ENCODE peak calls at places on chromosomes 1 and 21, in six cellular contexts. E is Calu3, O is astrocyte of the spinal cord, Z is WTC11, P is progenitor cell of endocrine pancreas, R is lower lobe of right lung. W is an unnamed sample.

GRCh38 chr1:66599899-66600737 is 66.2 kb downstream of the SGIP1 start:
- DNase-seq in E (no peak), O (no peak), Z (no peak), P (no peak), R (no peak), W (no peak)

GRCh38 chr1:38360807-38361206 is 314.2 kb upstream of the POU3F1 start:
- DNase-seq in E (no peak), O (no peak), Z (peak), P (no peak), R (no peak), W (no peak)

GRCh38 chr1:66938618-66939017 is 13.8 kb downstream of the MIER1 start:
- DNase-seq in E (no peak), O (peak), Z (no peak), P (no peak), R (no peak), W (no peak)

GRCh38 chr1:17611991-17612390 is 72.5 kb downstream of the ARHGEF10L start:
- DNase-seq in E (no peak), O (peak), Z (no peak), P (no peak), R (no peak), W (no peak)

GRCh38 chr1:156461781-156462647 is 38.6 kb downstream of the MEF2D start:
- DNase-seq in E (no peak), O (no peak), Z (no peak), P (no peak), R (no peak), W (no peak)

GRCh38 chr1:24438423-24438901 is 22.9 kb downstream of the NIPAL3 start:
- DNase-seq in E (no peak), O (peak), Z (no peak), P (no peak), R (no peak), W (no peak)

GRCh38 chr21:33975548-33976081 is 60.0 kb upstream of the ATP5PO start:
- DNase-seq in E (peak), O (peak), Z (no peak), P (no peak), R (no peak), W (no peak)

GRCh38 chr1:247487057-247487456 is 29.2 kb upstream of the OR2B11 start:
- DNase-seq in E (peak), O (peak), Z (no peak), P (no peak), R (no peak), W (no peak)

GRCh38 chr21:45972716-45973474 is 8.7 kb upstream of the COL6A1 start:
- DNase-seq in E (no peak), O (peak), Z (no peak), P (no peak), R (peak), W (peak)

GRCh38 chr1:84350550-84350949 is 47.7 kb upstream of the DNASE2B start:
- DNase-seq in E (no peak), O (no peak), Z (no peak), P (no peak), R (no peak), W (no peak)

GRCh38 chr1:112304151-112304550 is 91.9 kb upstream of the CTTNBP2NL start:
- DNase-seq in E (no peak), O (no peak), Z (no peak), P (no peak), R (no peak), W (no peak)

GRCh38 chr1:206907304-206907991 is 10.2 kb downstream of the IL24 start:
- DNase-seq in E (peak), O (no peak), Z (peak), P (no peak), R (no peak), W (peak)

GRCh38 chr1:229480500-229480899 is 27.6 kb downstream of the NUP133 start:
- DNase-seq in E (no peak), O (no peak), Z (no peak), P (no peak), R (no peak), W (no peak)

GRCh38 chr1:188479146-188479545 is 1650.4 kb downstream of the PLA2G4A start:
- DNase-seq in E (no peak), O (peak), Z (no peak), P (no peak), R (no peak), W (no peak)

GRCh38 chr1:63718464-63719075 is 55.2 kb upstream of the ROR1 start:
- DNase-seq in E (no peak), O (no peak), Z (no peak), P (no peak), R (no peak), W (no peak)

GRCh38 chr1:115196291-115196690 is 107.0 kb upstream of the TSPAN2 start:
- DNase-seq in E (no peak), O (no peak), Z (no peak), P (no peak), R (no peak), W (no peak)

GRCh38 chr1:168170552-168171508 is 7.9 kb upstream of the TIPRL start:
- DNase-seq in E (no peak), O (no peak), Z (no peak), P (no peak), R (no peak), W (no peak)

GRCh38 chr1:64122588-64122987 is 80.8 kb upstream of the UBE2U start:
- DNase-seq in E (no peak), O (no peak), Z (no peak), P (no peak), R (no peak), W (no peak)

GRCh38 chr1:39081266-39082139 is 55.4 kb downstream of the NDUFS5 start:
- DNase-seq in E (peak), O (no peak), Z (peak), P (peak), R (peak), W (no peak)

GRCh38 chr1:226712779-226713420 is 26.2 kb downstream of the ITPKB start:
- DNase-seq in E (no peak), O (no peak), Z (no peak), P (no peak), R (no peak), W (no peak)

GRCh38 chr1:190615818-190616217 is 138.2 kb upstream of the BRINP3 start:
- DNase-seq in E (no peak), O (no peak), Z (peak), P (no peak), R (no peak), W (no peak)
- TF ChIP-seq CTCF in E (no peak), O (no peak), Z (no peak), P (no peak), R (no peak), W (no peak)

GRCh38 chr1:150429805-150430204 is 57.4 kb upstream of the TARS2 start:
- DNase-seq in E (no peak), O (no peak), Z (no peak), P (no peak), R (no peak), W (no peak)
- TF ChIP-seq CTCF in E (peak), O (peak), Z (no peak), P (no peak), R (peak), W (no peak)

GRCh38 chr1:14735861-14736260 is 137.4 kb downstream of the KAZN start:
- DNase-seq in E (no peak), O (no peak), Z (no peak), P (no peak), R (no peak), W (no peak)
- TF ChIP-seq CTCF in E (no peak), O (no peak), Z (no peak), P (no peak), R (no peak), W (no peak)

GRCh38 chr1:33921281-33921680 is 57.4 kb downstream of the HMGB4 start:
- DNase-seq in E (no peak), O (no peak), Z (no peak), P (no peak), R (no peak), W (no peak)

GRCh38 chr1:33916786-33917185 is 52.9 kb downstream of the HMGB4 start:
- DNase-seq in E (no peak), O (no peak), Z (no peak), P (no peak), R (no peak), W (no peak)

GRCh38 chr1:33914531-33914930 is 50.7 kb downstream of the HMGB4 start:
- DNase-seq in E (no peak), O (no peak), Z (no peak), P (no peak), R (no peak), W (no peak)

GRCh38 chr1:33918368-33918767 is 54.5 kb downstream of the HMGB4 start:
- DNase-seq in E (no peak), O (peak), Z (no peak), P (no peak), R (no peak), W (no peak)
- TF ChIP-seq CTCF in E (no peak), O (no peak), Z (no peak), P (no peak), R (no peak), W (no peak)

GRCh38 chr1:175434268-175434860 is 241.8 kb upstream of the KIAA0040 start:
- DNase-seq in E (no peak), O (no peak), Z (peak), P (no peak), R (no peak), W (no peak)
- TF ChIP-seq CTCF in E (peak), O (no peak), Z (peak), P (peak), R (peak), W (no peak)

GRCh38 chr1:150192012-150192411 is 42.3 kb downstream of the PLEKHO1 start:
- DNase-seq in E (no peak), O (peak), Z (no peak), P (no peak), R (no peak), W (no peak)

GRCh38 chr1:150186789-150187559 is 37.3 kb downstream of the PLEKHO1 start:
- DNase-seq in E (peak), O (peak), Z (no peak), P (no peak), R (no peak), W (no peak)

GRCh38 chr1:150185481-150185880 is 35.8 kb downstream of the PLEKHO1 start:
- DNase-seq in E (no peak), O (no peak), Z (no peak), P (no peak), R (no peak), W (no peak)

GRCh38 chr1:150182233-150182632 is 32.5 kb downstream of the PLEKHO1 start:
- DNase-seq in E (no peak), O (no peak), Z (no peak), P (no peak), R (no peak), W (no peak)

DNA sequence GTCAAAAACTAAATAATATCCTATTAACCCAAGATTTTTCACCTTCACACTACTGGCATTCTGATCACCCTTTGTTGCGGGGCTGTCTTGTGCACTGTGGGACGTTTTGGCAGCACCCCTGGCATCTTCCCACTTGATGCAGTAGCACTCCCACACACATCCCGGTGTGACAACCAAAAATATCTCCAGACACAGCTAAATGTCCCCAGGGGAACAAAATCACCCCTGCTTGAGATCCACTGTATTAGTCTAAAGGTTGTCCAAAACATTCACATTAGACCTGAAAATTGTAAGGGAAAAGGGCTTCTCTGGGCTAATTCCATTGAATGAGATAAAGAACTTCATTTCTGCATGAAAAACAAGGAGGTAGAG is 37.8 kb downstream of the PLEKHO1 start:
- DNase-seq in E (no peak), O (no peak), Z (no peak), P (no peak), R (no peak), W (no peak)
- TF ChIP-seq CTCF in E (no peak), O (no peak), Z (no peak), P (no peak), R (no peak), W (no peak)

GRCh38 chr1:89715677-89716076 is 82.8 kb downstream of the LRRC8C start:
- DNase-seq in E (no peak), O (no peak), Z (no peak), P (no peak), R (no peak), W (no peak)

GRCh38 chr1:89720839-89721238 is 87.9 kb downstream of the LRRC8C start:
- DNase-seq in E (no peak), O (no peak), Z (no peak), P (no peak), R (no peak), W (no peak)

GRCh38 chr1:89721351-89721750 is 88.4 kb downstream of the LRRC8C start:
- DNase-seq in E (no peak), O (peak), Z (no peak), P (no peak), R (no peak), W (no peak)

GRCh38 chr1:89723144-89723543 is 90.2 kb downstream of the LRRC8C start:
- DNase-seq in E (no peak), O (no peak), Z (no peak), P (no peak), R (no peak), W (no peak)

DNA sequence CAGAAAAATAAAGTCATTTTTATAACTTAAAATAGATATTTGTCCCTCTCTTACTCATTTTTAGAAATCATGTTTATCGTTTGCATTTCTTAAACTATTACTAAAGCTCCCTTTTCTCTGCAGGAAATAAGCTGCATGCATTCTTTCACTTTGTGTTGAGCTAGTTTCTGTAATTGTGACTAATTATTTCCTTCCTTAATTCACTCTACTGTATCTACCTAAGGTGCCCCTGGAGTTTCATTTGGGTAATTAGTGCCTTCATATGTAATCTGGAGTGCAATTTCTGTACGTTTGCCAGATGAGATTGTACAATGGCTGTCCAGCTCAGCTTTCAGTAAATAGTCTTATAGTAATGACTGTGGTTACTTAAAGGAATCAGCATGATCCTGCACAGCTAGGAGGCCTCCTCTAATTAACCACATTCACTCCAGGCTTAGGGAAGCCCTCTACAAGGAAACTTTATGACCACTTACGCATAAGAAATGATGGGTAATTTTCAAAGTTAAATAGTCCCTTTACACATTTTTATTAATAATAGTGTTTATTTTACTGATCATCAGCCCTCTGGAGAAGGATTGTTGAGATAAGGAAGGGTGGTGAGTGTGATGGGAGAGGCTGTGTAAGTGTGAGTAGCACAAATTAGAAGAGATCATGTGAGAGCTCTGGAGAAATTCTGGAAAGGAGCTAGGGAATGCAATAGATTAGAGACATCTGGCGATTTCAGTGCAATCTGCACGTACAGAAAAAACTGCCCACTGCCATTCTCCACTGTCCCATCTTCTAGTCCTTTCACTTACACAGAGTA is 86.8 kb downstream of the LRRC8C start:
- DNase-seq in E (no peak), O (no peak), Z (no peak), P (no peak), R (no peak), W (no peak)
- TF ChIP-seq CTCF in E (no peak), O (no peak), Z (no peak), P (no peak), R (no peak), W (no peak)

DNA sequence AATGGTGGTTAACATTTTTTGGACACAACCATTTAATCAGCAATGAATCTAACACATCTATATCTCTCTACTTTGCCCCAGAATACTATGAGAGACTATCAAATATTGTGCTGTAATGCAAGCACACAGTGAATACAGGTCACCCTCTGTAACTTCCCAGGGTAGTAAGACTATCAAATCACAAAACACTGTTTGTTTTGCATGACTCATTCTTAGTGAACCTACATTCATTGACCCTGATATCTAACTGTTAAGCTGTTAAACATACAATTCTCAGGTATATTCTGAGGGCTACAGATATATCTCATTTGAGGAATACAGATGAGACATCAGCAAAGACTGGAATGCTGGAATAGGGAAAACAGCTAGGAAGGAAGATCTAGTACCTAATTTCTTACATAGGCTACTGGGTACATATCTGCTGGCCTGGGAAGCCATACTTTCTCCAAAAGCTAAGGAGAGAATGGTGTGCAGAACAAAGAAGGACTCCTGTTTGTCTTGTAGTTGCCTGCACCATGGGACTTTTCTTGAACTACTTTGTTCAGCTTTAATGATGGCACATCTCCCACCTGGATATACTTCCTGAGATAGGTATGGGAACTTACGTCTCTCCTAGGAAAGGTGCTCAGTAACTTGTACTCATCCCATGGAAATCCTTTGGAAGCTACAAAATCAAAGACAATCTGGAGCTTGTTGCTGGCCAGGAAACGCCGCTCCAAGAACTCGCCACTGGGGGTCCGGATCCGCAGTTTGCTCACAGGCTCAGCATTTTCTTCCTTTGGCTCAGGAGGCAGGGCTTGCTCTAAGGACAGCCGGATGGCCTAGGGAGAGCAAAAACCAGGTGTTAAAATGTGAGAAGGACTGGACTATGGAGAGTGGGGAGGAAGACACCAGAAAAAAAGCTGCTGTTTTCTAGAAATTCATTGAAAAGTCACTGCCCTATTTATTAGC is 51.9 kb upstream of the DMRTA2 start:
- DNase-seq in E (no peak), O (peak), Z (peak), P (no peak), R (no peak), W (no peak)
- TF ChIP-seq CTCF in E (no peak), O (no peak), Z (no peak), P (peak), R (no peak), W (no peak)

GRCh38 chr1:26279598-26280332 is at the start of gene SH3BGRL3:
- DNase-seq in E (peak), O (peak), Z (peak), P (peak), R (peak), W (peak)
- TF ChIP-seq CTCF in E (no peak), O (peak), Z (no peak), P (peak), R (peak), W (no peak)

W was measured in kidney.